ENCODE peak calls at places on chromosome 1, in eight cellular contexts. T, R, A, D, E, Z, I and X are unnamed samples.

GRCh38 chr1:15128520-15129313 is 24.8 kb upstream of the TMEM51 start:
- DNase-seq in T (peak), R (peak), A (peak), D (peak), E (peak), Z (peak), I (peak), X (no peak)

GRCh38 chr1:178942285-178943218 is 71.7 kb upstream of the ANGPTL1 start:
- DNase-seq in T (no peak), R (no peak), A (no peak), D (no peak), E (no peak), Z (no peak), I (peak), X (no peak)

GRCh38 chr1:46996659-46997281 is 26.7 kb upstream of the CYP4X1 start:
- DNase-seq in T (no peak), R (no peak), A (no peak), D (no peak), E (no peak), Z (no peak), I (no peak), X (no peak)

GRCh38 chr1:242523968-242524570 is 428 bp downstream of the PLD5 start:
- DNase-seq in T (no peak), R (no peak), A (peak), D (peak), E (no peak), Z (peak), I (peak), X (no peak)

GRCh38 chr1:113388621-113389355 is 1.5 kb upstream of the MAGI3 start:
- DNase-seq in T (no peak), R (no peak), A (no peak), D (no peak), E (no peak), Z (no peak), I (peak), X (no peak)

GRCh38 chr1:244730153-244730933 is 77.4 kb downstream of the DESI2 start:
- DNase-seq in T (peak), R (no peak), A (peak), D (peak), E (peak), Z (peak), I (peak), X (no peak)

GRCh38 chr1:193183019-193183643 is 3.3 kb downstream of the B3GALT2 start:
- DNase-seq in T (no peak), R (no peak), A (no peak), D (peak), E (peak), Z (no peak), I (peak), X (no peak)

GRCh38 chr1:206734499-206735142 is 36.0 kb upstream of the IL19 start:
- DNase-seq in T (peak), R (peak), A (peak), D (peak), E (peak), Z (peak), I (peak), X (no peak)

GRCh38 chr1:179178965-179179364 is 50.5 kb downstream of the ABL2 start:
- DNase-seq in T (no peak), R (no peak), A (no peak), D (no peak), E (no peak), Z (no peak), I (peak), X (peak)

GRCh38 chr1:212104586-212105282 is 69.2 kb downstream of the DTL start:
- DNase-seq in T (no peak), R (no peak), A (no peak), D (no peak), E (no peak), Z (no peak), I (peak), X (no peak)

GRCh38 chr1:94654031-94654430 is 112.5 kb upstream of the F3 start:
- DNase-seq in T (no peak), R (no peak), A (no peak), D (no peak), E (no peak), Z (no peak), I (peak), X (peak)

GRCh38 chr1:207060596-207060995 is 7.5 kb downstream of the PFKFB2 start:
- DNase-seq in T (no peak), R (no peak), A (no peak), D (no peak), E (no peak), Z (no peak), I (no peak), X (no peak)

GRCh38 chr1:221944247-221944870 is 202.5 kb upstream of the DUSP10 start:
- DNase-seq in T (no peak), R (no peak), A (no peak), D (no peak), E (no peak), Z (no peak), I (no peak), X (no peak)